ENCODE peak calls at places on chromosomes 3 and 15, in nine cellular contexts. C is spleen, T is Peyer's patch, M is retinal pigment epithelial cell, F is GM20000, K is HFF-Myc, I is GM13977, Q is T-helper 17 cell, Z is GM19239. O is an unnamed sample.

GRCh38 chr3:160796813-160797164 is 40.8 kb downstream of the PPM1L start:
- DNase-seq in Q (no peak), M (peak), C (no peak), K (no peak), Z (no peak), F (no peak), I (no peak), T (no peak), O (no peak)

GRCh38 chr15:91108421-91108820 is 8.4 kb downstream of the SV2B start:
- DNase-seq in Z (no peak), M (no peak), I (no peak), F (no peak), T (no peak), K (no peak), C (no peak), Q (no peak), O (no peak)

GRCh38 chr3:71407833-71408232 is 175.7 kb downstream of the FOXP1 start:
- DNase-seq in K (no peak), M (no peak), Q (no peak), C (no peak), I (no peak), Z (no peak), T (no peak), F (no peak), O (no peak)

GRCh38 chr3:60339310-60339709 is 911.9 kb downstream of the FHIT start:
- DNase-seq in F (no peak), I (no peak), T (no peak), C (no peak), M (no peak), K (no peak), Q (no peak), Z (no peak), O (no peak)

GRCh38 chr3:46998852-46999515 is 19.5 kb downstream of the NBEAL2 start:
- DNase-seq in C (peak), Q (no peak), F (no peak), K (no peak), T (no peak), M (no peak), Z (no peak), I (no peak), O (no peak)

GRCh38 chr3:101690972-101691371 is 4.5 kb upstream of the RPL24 start:
- DNase-seq in T (no peak), F (peak), Q (no peak), I (no peak), Z (no peak), M (no peak), K (no peak), C (no peak), O (peak)

GRCh38 chr3:151367448-151367847 is 17.1 kb downstream of the P2RY12 start:
- DNase-seq in I (no peak), C (no peak), K (no peak), Z (no peak), F (no peak), Q (no peak), T (no peak), M (no peak), O (no peak)

GRCh38 chr3:137641879-137642278 is 122.2 kb upstream of the SOX14 start:
- DNase-seq in F (no peak), I (no peak), K (no peak), Q (no peak), T (no peak), C (no peak), Z (no peak), M (no peak), O (no peak)

GRCh38 chr15:98522127-98522526 is 126.2 kb upstream of the IGF1R start:
- DNase-seq in M (no peak), F (no peak), T (no peak), I (no peak), C (no peak), Q (no peak), Z (no peak), K (no peak), O (no peak)

GRCh38 chr3:53577486-53577885 is 83.1 kb downstream of the CACNA1D start:
- DNase-seq in Z (no peak), F (no peak), I (no peak), Q (no peak), K (no peak), C (no peak), M (no peak), T (no peak), O (no peak)

GRCh38 chr3:88189361-88189810 is 39.6 kb downstream of the C3orf38 start:
- DNase-seq in Q (no peak), Z (no peak), F (peak), K (no peak), T (no peak), I (peak), M (no peak), C (no peak), O (peak)

GRCh38 chr3:113954091-113954685 is 6.4 kb downstream of the ZDHHC23 start:
- DNase-seq in M (no peak), Q (no peak), K (no peak), T (no peak), I (no peak), Z (no peak), F (no peak), C (no peak), O (no peak)

GRCh38 chr15:39367591-39367990 is 213.3 kb upstream of the THBS1 start:
- DNase-seq in Q (no peak), I (no peak), Z (no peak), M (no peak), T (no peak), F (no peak), K (no peak), C (no peak), O (no peak)

GRCh38 chr15:64720188-64720587 is 55.2 kb downstream of the RBPMS2 start:
- DNase-seq in I (no peak), K (no peak), Q (no peak), Z (no peak), M (no peak), C (peak), F (no peak), T (no peak), O (no peak)

GRCh38 chr15:35013370-35013769 is 25.3 kb upstream of the ZNF770 start:
- DNase-seq in C (no peak), T (no peak), I (no peak), Z (no peak), K (no peak), F (no peak), M (no peak), Q (no peak), O (no peak)

O was measured in GM13976.